ENCODE peak calls at places on chromosomes 2 and 18, in seven cellular contexts. Q is IMR-90, A is fibroblast of lung, B is neural progenitor cell, L is adrenal gland, W is colonic mucosa, I is WERI-Rb-1. G is an unnamed sample.

GRCh38 chr18:8448091-8448490 is 161.1 kb upstream of the RAB12 start:
- DNase-seq in B (no peak), I (no peak), A (peak; percentile 20), L (no peak), Q (no peak), W (no peak), G (no peak)

GRCh38 chr2:54669677-54670484 is 53.6 kb upstream of the EML6 start:
- DNase-seq in A (peak; percentile 39), B (no peak), L (peak; percentile 81), W (peak; percentile 53), Q (peak; percentile 76), I (no peak), G (peak; percentile 30)

GRCh38 chr2:48127612-48128191 is 221.4 kb upstream of the FBXO11 start:
- DNase-seq in I (no peak), Q (no peak), W (no peak), B (no peak), L (no peak), A (peak; percentile 6), G (no peak)

GRCh38 chr2:195486987-195487644 is 169.9 kb upstream of the SLC39A10 start:
- DNase-seq in A (peak; percentile 82), Q (peak; percentile 81), L (no peak), W (no peak), I (no peak), B (no peak), G (no peak)

GRCh38 chr2:124975658-124976057 is 950.6 kb downstream of the CNTNAP5 start:
- DNase-seq in A (no peak), B (no peak), I (no peak), Q (no peak), W (no peak), L (no peak), G (no peak)

GRCh38 chr18:63135101-63135500 is 184.5 kb downstream of the BCL2 start:
- DNase-seq in Q (no peak), L (no peak), A (no peak), W (no peak), I (no peak), B (no peak), G (no peak)

GRCh38 chr2:71882236-71882946 is 265.3 kb downstream of the CYP26B1 start:
- DNase-seq in Q (no peak), A (no peak), L (no peak), B (no peak), W (no peak), I (no peak), G (no peak)

GRCh38 chr2:203818656-203819055 is 48.9 kb upstream of the CTLA4 start:
- DNase-seq in I (no peak), Q (no peak), L (no peak), W (no peak), A (no peak), B (no peak), G (no peak)

GRCh38 chr2:235394278-235394828 is 99.5 kb upstream of the AGAP1 start:
- DNase-seq in W (no peak), A (peak; percentile 90), L (no peak), I (no peak), B (no peak), Q (peak; percentile 69), G (peak; percentile 9)

GRCh38 chr2:70087703-70088507 is 628 bp downstream of the PCBP1 start:
- DNase-seq in A (peak; percentile 55), B (peak; percentile 67), Q (peak; percentile 58), I (peak; percentile 64), W (peak; percentile 79), L (peak; percentile 84), G (no peak)

GRCh38 chr2:127095367-127095641 is 11.7 kb downstream of the BIN1 start:
- DNase-seq in W (no peak), B (no peak), I (no peak), A (no peak), L (no peak), Q (no peak), G (no peak)

GRCh38 chr18:55982992-55983391 is 395.0 kb upstream of the TCF4 start:
- DNase-seq in L (no peak), I (no peak), A (peak; percentile 52), B (no peak), W (no peak), Q (peak; percentile 51), G (no peak)

GRCh38 chr2:113077921-113078320 is 10.2 kb downstream of the IL1F10 start:
- DNase-seq in L (no peak), I (no peak), W (no peak), B (no peak), A (peak; percentile 45), Q (no peak), G (no peak)

GRCh38 chr2:159753797-159754196 is 41.5 kb downstream of the MARCHF7 start:
- DNase-seq in B (no peak), A (no peak), W (no peak), I (no peak), L (no peak), Q (no peak), G (no peak)

GRCh38 chr2:113117594-113118262 is 9.7 kb upstream of the IL1RN start:
- DNase-seq in I (no peak), L (peak; percentile 88), B (no peak), Q (peak; percentile 65), W (peak; percentile 68), A (peak; percentile 94), G (peak; percentile 80)

GRCh38 chr2:135904590-135904989 is 28.3 kb upstream of the MCM6 start:
- DNase-seq in W (no peak), L (no peak), A (peak; percentile 66), Q (peak; percentile 64), B (no peak), I (no peak), G (peak; percentile 32)

GRCh38 chr2:142694282-142694681 is 183.2 kb upstream of the KYNU start:
- DNase-seq in A (no peak), L (no peak), B (no peak), W (no peak), I (no peak), Q (no peak), G (no peak)

GRCh38 chr18:55384551-55385275 is 203.3 kb downstream of the TCF4 start:
- DNase-seq in I (peak; percentile 60), W (peak; percentile 23), B (peak; percentile 68), A (peak; percentile 45), L (no peak), Q (peak; percentile 48), G (no peak)

GRCh38 chr2:65922794-65923193 is 490.4 kb upstream of the SPRED2 start:
- DNase-seq in B (no peak), L (peak; percentile 76), W (peak; percentile 47), A (no peak), I (no peak), Q (no peak), G (no peak)

GRCh38 chr2:76478636-76479035 is 767.9 kb upstream of the GCFC2 start:
- DNase-seq in W (no peak), Q (no peak), A (no peak), L (no peak), B (no peak), I (no peak), G (no peak)

GRCh38 chr2:60459896-60460295 is 93.6 kb downstream of the BCL11A start:
- DNase-seq in W (no peak), Q (no peak), B (no peak), A (no peak), I (no peak), L (no peak), G (no peak)
- H3K36me3 ChIP-seq in W (no peaks in the 10 kb centered on the region), Q (peaks cover 1% of the 10 kb centered on the region), B (no peaks in the 10 kb centered on the region), A (no peaks in the 10 kb centered on the region), I (peaks cover 18% of the 10 kb centered on the region), L (no peaks in the 10 kb centered on the region), G (no peaks in the 10 kb centered on the region)

DNA sequence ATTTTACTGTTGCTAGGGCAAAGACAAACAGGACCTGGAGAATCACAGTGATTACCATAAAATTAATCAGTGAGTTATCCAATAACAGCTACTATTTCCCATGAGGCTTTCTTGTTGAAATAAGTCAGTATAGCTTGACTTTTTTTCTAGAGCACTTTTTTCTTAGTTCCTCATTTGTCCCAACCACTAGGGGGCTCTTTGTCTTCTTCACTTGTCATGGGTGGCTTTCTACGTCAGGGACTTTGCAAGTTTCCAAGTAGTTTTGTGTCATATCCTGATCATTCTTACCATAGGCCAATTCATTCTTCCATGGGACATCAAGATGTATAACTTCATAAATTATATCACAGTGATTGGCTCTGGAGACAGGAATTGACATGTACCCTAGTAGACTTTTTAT is 1019.6 kb upstream of the PIK3C3 start:
- DNase-seq in B (peak; percentile 57), Q (peak; percentile 15), A (peak; percentile 13), W (no peak), I (no peak), L (no peak), G (no peak)
- TF ChIP-seq CTCF in B (peak; percentile 68), Q (peak; percentile 30), A (peak; percentile 23), W (no peak), I (peak; percentile 50), L (peak; percentile 23), G (peak; percentile 38)

DNA sequence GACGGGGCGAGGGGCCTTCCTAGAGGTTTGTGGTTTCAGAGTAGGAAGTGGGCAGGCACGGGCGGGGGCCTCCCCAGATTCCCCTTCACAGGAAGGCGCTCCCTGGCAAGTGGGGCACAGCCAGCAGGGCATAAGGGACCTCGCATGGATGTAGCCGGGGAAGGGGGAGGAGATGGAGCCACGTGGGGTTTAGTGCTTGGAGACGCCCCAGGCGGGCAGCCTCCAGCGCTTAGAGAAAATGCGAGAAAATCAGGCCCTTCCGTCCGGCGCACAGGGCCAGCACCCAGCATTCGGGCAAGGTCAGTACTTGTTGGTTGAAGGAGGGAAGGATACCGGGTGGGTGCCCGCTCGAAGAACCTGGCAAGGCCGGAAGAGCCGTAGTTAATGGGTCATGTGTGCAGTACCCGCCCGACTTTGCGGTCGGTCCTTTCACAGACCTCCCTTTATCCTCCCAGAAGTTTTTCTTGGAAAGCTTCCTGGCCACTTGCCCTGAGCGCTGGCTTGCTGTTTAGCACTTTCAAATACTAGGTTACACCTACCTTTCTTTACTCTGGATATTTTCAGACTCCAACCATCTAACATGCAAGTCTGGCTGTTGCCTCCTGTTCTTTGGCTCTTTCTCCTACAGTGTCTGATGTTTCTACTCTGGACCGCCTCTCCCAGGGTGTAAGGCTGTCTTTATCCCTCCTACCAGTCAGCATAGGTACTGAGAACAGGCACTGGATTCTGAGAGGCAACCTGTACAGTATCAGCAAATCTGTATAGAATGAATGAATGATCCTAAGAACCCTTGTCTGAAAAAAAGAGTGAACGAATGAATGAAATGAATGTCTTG is 78.1 kb downstream of the CIB4 start:
- DNase-seq in Q (no peak), L (no peak), I (no peak), W (peak; percentile 63), B (no peak), A (peak; percentile 68), G (no peak)
- H3K27me3 ChIP-seq in Q (peaks cover 82% of the 10 kb centered on the region), L (peaks cover 33% of the 10 kb centered on the region), I (no peaks in the 10 kb centered on the region), W (peaks cover 8% of the 10 kb centered on the region), B (no peaks in the 10 kb centered on the region), A (peaks cover 51% of the 10 kb centered on the region), G (peaks cover 50% of the 10 kb centered on the region)

GRCh38 chr2:20339012-20339411 is 11.6 kb downstream of the PUM2 start:
- DNase-seq in L (no peak), B (no peak), Q (no peak), W (no peak), A (no peak), I (no peak), G (no peak)

GRCh38 chr2:20330202-20330601 is 20.4 kb downstream of the PUM2 start:
- DNase-seq in L (no peak), Q (no peak), A (no peak), W (no peak), I (no peak), B (no peak), G (no peak)

GRCh38 chr2:20334645-20335203 is 15.9 kb downstream of the PUM2 start:
- DNase-seq in A (no peak), W (no peak), L (no peak), Q (no peak), B (no peak), I (no peak), G (no peak)

DNA sequence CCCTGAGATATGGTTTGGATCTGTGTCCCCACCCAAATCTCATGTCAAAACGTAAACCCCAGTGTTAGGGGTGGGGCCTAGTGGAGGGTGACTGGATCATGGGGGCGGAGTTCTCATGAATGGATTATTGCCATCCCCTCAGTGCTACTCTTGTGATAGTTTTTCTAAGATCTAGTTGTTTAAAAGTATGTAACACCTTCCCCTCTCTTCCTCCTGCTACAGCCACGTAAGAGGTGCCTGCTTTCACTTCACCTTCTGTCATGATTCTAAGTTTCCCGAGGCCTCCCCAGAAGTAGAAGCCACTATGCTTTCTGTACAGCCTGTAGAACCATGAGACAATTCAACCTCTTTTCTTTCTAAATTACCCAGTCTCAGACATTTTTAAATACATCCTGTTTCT is 16.9 kb downstream of the PUM2 start:
- DNase-seq in W (no peak), Q (no peak), B (no peak), L (no peak), I (no peak), A (no peak), G (no peak)
- H3K36me3 ChIP-seq in W (no peaks in the 10 kb centered on the region), Q (peaks cover 10% of the 10 kb centered on the region), B (peaks cover 15% of the 10 kb centered on the region), L (no peaks in the 10 kb centered on the region), I (peaks cover 27% of the 10 kb centered on the region), A (no peaks in the 10 kb centered on the region), G (no peaks in the 10 kb centered on the region)

G was measured in BJ.